ENCODE peak calls at places on chromosomes 1 and 21, in four cellular contexts. E is HCT116, F is K562, N is GM12878. G is an unnamed sample.
A peak's percentile ranks its signal among the peaks of the same experiment; 100 is the strongest.

GRCh38 chr1:10965621-10966226 is 46.7 kb upstream of the TARDBP start:
- DNase-seq in E (no peak), F (no peak), N (peak; percentile 58), G (no peak)

GRCh38 chr1:224694969-224695368 is 78.9 kb downstream of the CNIH3 start:
- DNase-seq in E (no peak), F (no peak), N (no peak), G (no peak)

GRCh38 chr1:2104621-2105427 is 54.6 kb downstream of the PRKCZ start:
- DNase-seq in E (no peak), F (no peak), N (no peak), G (no peak)

GRCh38 chr1:45864765-45865164 is 61.4 kb downstream of the MAST2 start:
- DNase-seq in E (no peak), F (no peak), N (no peak), G (no peak)

GRCh38 chr1:12034381-12034801 is 15.1 kb downstream of the MIIP start:
- DNase-seq in E (no peak), F (peak; percentile 63), N (no peak), G (no peak)

GRCh38 chr1:53982034-53982761 is 35.8 kb downstream of the LDLRAD1 start:
- DNase-seq in E (no peak), F (peak; percentile 36), N (no peak), G (peak; percentile 87)

GRCh38 chr1:67635055-67635809 is 49.8 kb upstream of the GADD45A start:
- DNase-seq in E (no peak), F (no peak), N (no peak), G (no peak)

GRCh38 chr1:212514056-212514614 is 81.4 kb downstream of the NENF start:
- DNase-seq in E (peak; percentile 78), F (peak; percentile 77), N (no peak), G (no peak)

GRCh38 chr1:55249646-55250398 is 34.7 kb upstream of the USP24 start:
- DNase-seq in E (no peak), F (no peak), N (no peak), G (no peak)

GRCh38 chr1:179586107-179586823 is 5.4 kb upstream of the TDRD5 start:
- DNase-seq in E (no peak), F (peak; percentile 69), N (no peak), G (peak; percentile 59)

GRCh38 chr1:245702346-245702745 is 547.6 kb downstream of the KIF26B start:
- DNase-seq in E (no peak), F (no peak), N (no peak), G (no peak)

GRCh38 chr1:245704341-245704740 is 549.6 kb downstream of the KIF26B start:
- DNase-seq in E (no peak), F (no peak), N (no peak), G (no peak)

GRCh38 chr1:245704765-245705164 is 550.0 kb downstream of the KIF26B start:
- DNase-seq in E (no peak), F (no peak), N (no peak), G (no peak)

GRCh38 chr1:245710961-245711903 is 556.4 kb downstream of the KIF26B start:
- DNase-seq in E (no peak), F (no peak), N (no peak), G (no peak)

GRCh38 chr1:245707941-245708340 is 553.2 kb downstream of the KIF26B start:
- DNase-seq in E (no peak), F (no peak), N (no peak), G (no peak)
- TF ChIP-seq ZNF274 in E (no peak), F (no peak), N (no peak), G (no peak)

DNA sequence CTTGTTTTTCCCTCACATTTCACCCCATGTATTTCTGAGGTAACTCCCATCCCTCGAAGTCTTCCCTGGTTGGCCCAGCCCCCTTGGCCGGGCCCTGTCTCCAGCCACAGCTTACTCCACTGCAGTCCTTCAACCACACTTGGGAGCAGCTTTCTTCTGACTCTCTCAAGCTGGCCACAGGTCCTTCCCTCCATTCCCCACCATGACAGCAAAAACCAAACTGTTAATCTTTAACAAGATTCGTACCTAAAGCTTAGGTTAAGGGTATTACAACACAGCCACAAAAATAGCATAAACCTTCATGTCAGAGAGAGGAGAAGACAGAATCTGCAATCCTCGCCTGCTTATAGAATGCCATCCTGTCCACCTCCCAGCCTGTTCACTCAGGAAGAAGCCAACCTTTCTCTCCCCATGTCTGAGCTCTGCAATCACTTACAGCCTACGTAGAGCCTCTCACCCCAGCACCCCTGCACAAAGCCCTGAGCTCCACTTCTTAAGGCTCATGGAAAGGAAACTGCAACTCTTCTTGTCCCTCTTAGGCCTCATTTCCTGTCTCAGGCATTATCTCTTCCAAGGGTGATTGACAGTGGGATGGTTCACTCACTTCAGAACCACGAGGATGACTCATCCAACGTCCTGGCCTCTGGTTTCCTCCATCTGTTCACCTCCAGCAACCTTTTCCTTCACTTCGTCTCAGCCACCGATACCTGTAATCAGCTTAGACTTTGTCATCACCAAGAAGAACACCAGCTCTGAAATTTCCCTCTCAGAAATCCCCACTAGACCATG is 72.8 kb downstream of the CD2 start:
- DNase-seq in E (no peak), F (peak; percentile 97), N (peak; percentile 97), G (no peak)
- TF ChIP-seq ZNF274 in E (no peak), F (no peak), N (no peak), G (no peak)

GRCh38 chr1:25623007-25623406 is 6.4 kb downstream of the MAN1C1 start:
- DNase-seq in E (no peak), F (no peak), N (no peak), G (no peak)
- TF ChIP-seq ZNF274 in E (no peak), F (no peak), N (no peak), G (no peak)

GRCh38 chr1:206752481-206752880 is 18.1 kb upstream of the IL19 start:
- DNase-seq in E (no peak), F (no peak), N (no peak), G (no peak)

GRCh38 chr1:206751891-206752290 is 18.7 kb upstream of the IL19 start:
- DNase-seq in E (no peak), F (no peak), N (no peak), G (no peak)

GRCh38 chr1:206754011-206754410 is 16.6 kb upstream of the IL19 start:
- DNase-seq in E (no peak), F (no peak), N (no peak), G (no peak)

GRCh38 chr1:206757524-206758266 is 12.9 kb upstream of the IL19 start:
- DNase-seq in E (no peak), F (no peak), N (no peak), G (no peak)

GRCh38 chr1:206753141-206753540 is 17.4 kb upstream of the IL19 start:
- DNase-seq in E (no peak), F (no peak), N (no peak), G (no peak)
- TF ChIP-seq ZNF274 in E (no peak), F (no peak), N (no peak), G (no peak)

GRCh38 chr1:210755991-210756669 is 377.8 kb downstream of the KCNH1 start:
- DNase-seq in E (no peak), F (no peak), N (no peak), G (no peak)

GRCh38 chr1:210751911-210752310 is 382.0 kb downstream of the KCNH1 start:
- DNase-seq in E (no peak), F (no peak), N (no peak), G (no peak)

GRCh38 chr1:210758261-210758660 is 375.7 kb downstream of the KCNH1 start:
- DNase-seq in E (no peak), F (no peak), N (no peak), G (no peak)

GRCh38 chr1:210757677-210758076 is 376.3 kb downstream of the KCNH1 start:
- DNase-seq in E (no peak), F (no peak), N (no peak), G (peak; percentile 80)

GRCh38 chr1:210754931-210755670 is 378.8 kb downstream of the KCNH1 start:
- DNase-seq in E (no peak), F (no peak), N (no peak), G (peak; percentile 8)
- TF ChIP-seq ZNF274 in E (no peak), F (no peak), N (no peak), G (no peak)

GRCh38 chr21:45453308-45453950 is 48.5 kb downstream of the COL18A1 start:
- DNase-seq in E (no peak), F (no peak), N (no peak), G (no peak)
- TF ChIP-seq ZNF274 in E (no peak), F (no peak), N (no peak), G (no peak)

GRCh38 chr21:28436286-28436932 is 556.3 kb downstream of the LTN1 start:
- DNase-seq in E (no peak), F (no peak), N (no peak), G (peak; percentile 15)
- TF ChIP-seq ZNF274 in E (no peak), F (no peak), N (no peak), G (no peak)

GRCh38 chr1:14572861-14573260 is 25.6 kb upstream of the KAZN start:
- DNase-seq in E (no peak), F (no peak), N (no peak), G (no peak)
- TF ChIP-seq ZNF274 in E (no peak), F (no peak), N (no peak), G (no peak)

G was measured in NT2/D1.